ENCODE peak calls at places on chromosomes 16 and 17, in four cellular contexts. One of them, this sample, is unnamed.

GRCh38 chr16:51816929-51817328 is 665.9 kb upstream of the SALL1 start:
- DNase-seq in WTC11: no peak
- DNase-seq in ovary: no peak
- DNase-seq in gastrocnemius medialis: no peak
- DNase-seq in this sample: peak

GRCh38 chr16:66199189-66199588 is 167.3 kb upstream of the CDH5 start:
- DNase-seq in WTC11: no peak
- DNase-seq in ovary: no peak
- DNase-seq in gastrocnemius medialis: no peak
- DNase-seq in this sample: peak

GRCh38 chr17:78764871-78765270 is 17.2 kb downstream of the CYTH1 start:
- DNase-seq in WTC11: no peak
- DNase-seq in ovary: no peak
- DNase-seq in gastrocnemius medialis: no peak
- DNase-seq in this sample: no peak

GRCh38 chr16:69485816-69486215 is 61.4 kb downstream of the CYB5B start:
- DNase-seq in WTC11: no peak
- DNase-seq in ovary: no peak
- DNase-seq in gastrocnemius medialis: no peak
- DNase-seq in this sample: no peak

GRCh38 chr17:8126306-8127066 is 2.6 kb upstream of the HES7 start:
- DNase-seq in WTC11: peak
- DNase-seq in ovary: peak
- DNase-seq in gastrocnemius medialis: no peak
- DNase-seq in this sample: peak

GRCh38 chr16:72244853-72245252 is 72.9 kb upstream of the PMFBP1 start:
- DNase-seq in WTC11: no peak
- DNase-seq in ovary: no peak
- DNase-seq in gastrocnemius medialis: no peak
- DNase-seq in this sample: no peak

GRCh38 chr17:75152971-75153853 is 1.1 kb downstream of the JPT1 start:
- DNase-seq in WTC11: peak
- DNase-seq in ovary: no peak
- DNase-seq in gastrocnemius medialis: no peak
- DNase-seq in this sample: no peak

GRCh38 chr17:33520404-33521032 is 227.4 kb upstream of the ASIC2 start:
- DNase-seq in WTC11: peak
- DNase-seq in ovary: peak
- DNase-seq in gastrocnemius medialis: no peak
- DNase-seq in this sample: peak

GRCh38 chr17:80786887-80787286 is 204.8 kb upstream of the CHMP6 start:
- DNase-seq in WTC11: no peak
- DNase-seq in ovary: no peak
- DNase-seq in gastrocnemius medialis: no peak
- DNase-seq in this sample: no peak

GRCh38 chr16:84898447-84898846 is 78.7 kb downstream of the CRISPLD2 start:
- DNase-seq in WTC11: no peak
- DNase-seq in ovary: no peak
- DNase-seq in gastrocnemius medialis: no peak
- DNase-seq in this sample: no peak

GRCh38 chr17:16288860-16289571 is 64.3 kb downstream of the CENPV start:
- DNase-seq in WTC11: no peak
- DNase-seq in ovary: no peak
- DNase-seq in gastrocnemius medialis: no peak
- DNase-seq in this sample: no peak

GRCh38 chr16:67115649-67116048 is 5.9 kb downstream of the PHAF1 start:
- DNase-seq in WTC11: no peak
- DNase-seq in ovary: no peak
- DNase-seq in gastrocnemius medialis: no peak
- DNase-seq in this sample: peak

GRCh38 chr16:2709588-2709984 is 10.4 kb downstream of the PRSS27 start:
- DNase-seq in WTC11: no peak
- DNase-seq in ovary: no peak
- DNase-seq in gastrocnemius medialis: no peak
- DNase-seq in this sample: no peak

GRCh38 chr17:43543771-43544575 is 2.2 kb downstream of the ETV4 start:
- DNase-seq in WTC11: peak
- DNase-seq in ovary: no peak
- DNase-seq in gastrocnemius medialis: no peak
- DNase-seq in this sample: no peak

GRCh38 chr17:59370580-59371299 is 39.3 kb downstream of the YPEL2 start:
- DNase-seq in WTC11: no peak
- DNase-seq in ovary: no peak
- DNase-seq in gastrocnemius medialis: peak
- DNase-seq in this sample: no peak

GRCh38 chr16:90061437-90061836 is 15.7 kb downstream of the PRDM7 start:
- DNase-seq in WTC11: no peak
- DNase-seq in ovary: no peak
- DNase-seq in gastrocnemius medialis: no peak
- DNase-seq in this sample: no peak

GRCh38 chr16:90054554-90054953 is 22.6 kb downstream of the PRDM7 start:
- DNase-seq in WTC11: no peak
- DNase-seq in ovary: no peak
- DNase-seq in gastrocnemius medialis: no peak
- DNase-seq in this sample: no peak

GRCh38 chr16:90057738-90058173 is 19.4 kb downstream of the PRDM7 start:
- DNase-seq in WTC11: no peak
- DNase-seq in ovary: no peak
- DNase-seq in gastrocnemius medialis: no peak
- DNase-seq in this sample: peak
- TF ChIP-seq CTCF in WTC11: no peak
- TF ChIP-seq CTCF in ovary: no peak
- TF ChIP-seq CTCF in gastrocnemius medialis: no peak
- TF ChIP-seq CTCF in this sample: no peak

DNA sequence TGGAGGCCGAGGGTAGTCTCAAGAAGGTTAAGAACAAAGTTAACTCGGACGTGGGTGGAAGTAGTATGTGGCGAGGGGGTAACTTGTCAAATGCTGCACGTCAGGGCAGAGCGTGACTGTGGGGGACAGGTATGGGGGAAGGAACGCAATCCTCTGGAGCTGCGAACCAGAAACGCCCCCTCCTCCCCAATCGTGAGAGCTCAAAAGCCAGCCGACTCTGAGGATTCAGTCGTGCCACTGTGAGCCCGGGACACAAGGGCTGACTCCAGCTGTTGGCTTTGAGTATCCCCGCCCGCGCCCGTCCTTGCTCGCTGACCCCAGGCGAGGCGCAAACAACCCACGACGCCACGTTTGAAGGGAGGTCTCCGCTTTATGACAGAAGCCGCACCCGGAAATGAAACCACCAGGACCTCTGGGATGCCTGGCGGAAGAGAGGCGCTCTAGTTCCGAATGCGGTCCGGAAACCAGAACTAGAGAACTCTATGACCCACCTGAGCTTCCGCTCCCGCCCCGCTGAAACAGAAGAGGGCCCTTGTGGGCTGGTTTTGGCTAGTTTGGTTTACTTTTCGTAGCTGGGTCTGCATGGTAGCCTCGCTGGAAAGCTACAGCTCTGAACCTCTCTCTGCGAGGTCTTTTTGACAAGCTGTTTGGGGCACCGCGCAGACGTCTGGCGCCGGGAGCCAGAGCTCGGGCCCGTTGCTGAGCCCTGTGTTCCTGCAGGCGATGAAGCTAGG is at the start of gene PEX12:
- DNase-seq in WTC11: peak
- DNase-seq in ovary: peak
- DNase-seq in gastrocnemius medialis: peak
- DNase-seq in this sample: peak
- TF ChIP-seq CTCF in WTC11: no peak
- TF ChIP-seq CTCF in ovary: no peak
- TF ChIP-seq CTCF in gastrocnemius medialis: no peak
- TF ChIP-seq CTCF in this sample: no peak

DNA sequence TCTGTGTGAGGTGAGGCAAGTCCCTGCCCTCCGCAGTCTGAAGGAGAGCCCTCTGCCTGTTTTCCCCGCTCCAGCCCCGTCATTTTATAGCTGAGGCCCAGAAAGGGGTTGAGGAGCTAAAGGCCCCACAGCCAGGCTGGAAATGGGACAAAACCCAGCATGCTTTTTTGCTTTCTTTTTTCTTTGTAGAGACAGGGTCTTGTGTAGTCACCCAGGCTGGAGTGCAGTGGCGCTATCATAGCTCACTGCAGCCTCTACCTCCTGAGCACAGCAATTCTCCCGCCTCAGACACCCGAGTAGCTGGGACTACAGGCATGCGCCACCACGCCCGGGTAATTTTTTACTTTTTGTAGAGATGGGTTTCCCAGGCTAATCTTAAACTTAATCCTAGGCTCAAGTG is 11.0 kb upstream of the LITAF start:
- DNase-seq in WTC11: no peak
- DNase-seq in ovary: no peak
- DNase-seq in gastrocnemius medialis: no peak
- DNase-seq in this sample: no peak
- TF ChIP-seq CTCF in WTC11: no peak
- TF ChIP-seq CTCF in ovary: no peak
- TF ChIP-seq CTCF in gastrocnemius medialis: no peak
- TF ChIP-seq CTCF in this sample: no peak

DNA sequence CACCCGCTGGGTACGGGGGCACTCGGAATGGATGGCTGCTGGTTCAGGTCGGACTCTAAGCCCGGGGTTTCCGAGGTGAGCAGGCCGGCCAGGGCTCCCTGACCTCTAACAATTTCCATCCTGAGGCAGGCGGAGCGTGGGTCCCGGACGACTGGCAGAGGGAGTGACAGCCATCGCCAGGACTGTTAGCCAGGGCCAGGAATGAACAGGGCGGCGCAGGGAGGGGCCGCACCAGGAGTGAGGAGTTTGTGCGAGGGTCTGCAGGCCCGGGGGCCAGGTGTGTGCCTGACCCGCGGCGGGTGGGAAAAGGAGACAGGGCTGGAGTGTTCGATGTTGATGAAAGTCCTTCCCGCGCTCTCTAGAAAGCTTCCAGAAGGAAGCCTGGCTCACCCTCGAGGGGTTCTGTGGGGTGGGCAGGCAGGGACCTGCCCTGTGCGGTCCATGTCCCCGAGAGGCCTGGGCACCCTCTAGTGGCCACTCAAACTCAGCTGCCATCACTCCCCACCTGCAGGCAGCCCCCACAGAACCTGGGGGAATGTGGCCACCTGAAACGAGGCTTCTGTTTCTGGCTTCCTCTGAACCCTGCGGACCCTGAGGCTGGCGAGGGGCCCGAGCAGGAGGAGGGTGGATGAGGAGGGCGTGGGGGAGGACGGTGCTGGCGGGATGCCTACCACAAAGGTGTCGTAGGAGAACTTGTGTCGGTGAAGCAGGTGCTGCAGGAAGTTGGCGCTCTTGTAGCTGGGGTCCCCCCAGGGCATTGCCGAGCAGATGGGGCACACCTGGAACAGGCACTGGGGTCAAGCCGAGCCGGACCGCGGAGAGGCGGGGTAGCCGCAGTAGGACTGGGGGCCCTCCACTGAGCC is 8.1 kb downstream of the RNF166 start:
- DNase-seq in WTC11: peak
- DNase-seq in ovary: no peak
- DNase-seq in gastrocnemius medialis: no peak
- DNase-seq in this sample: no peak
- TF ChIP-seq CTCF in WTC11: peak
- TF ChIP-seq CTCF in ovary: no peak
- TF ChIP-seq CTCF in gastrocnemius medialis: peak
- TF ChIP-seq CTCF in this sample: no peak

GRCh38 chr16:23701045-23701444 is 12.0 kb downstream of the ERN2 start:
- DNase-seq in WTC11: no peak
- DNase-seq in ovary: no peak
- DNase-seq in gastrocnemius medialis: no peak
- DNase-seq in this sample: no peak

GRCh38 chr16:23702951-23703350 is 10.1 kb downstream of the ERN2 start:
- DNase-seq in WTC11: no peak
- DNase-seq in ovary: no peak
- DNase-seq in gastrocnemius medialis: no peak
- DNase-seq in this sample: no peak

GRCh38 chr16:23706439-23706838 is 6.6 kb downstream of the ERN2 start:
- DNase-seq in WTC11: no peak
- DNase-seq in ovary: no peak
- DNase-seq in gastrocnemius medialis: no peak
- DNase-seq in this sample: no peak

GRCh38 chr16:23705517-23705902 is 7.5 kb downstream of the ERN2 start:
- DNase-seq in WTC11: no peak
- DNase-seq in ovary: no peak
- DNase-seq in gastrocnemius medialis: no peak
- DNase-seq in this sample: no peak

DNA sequence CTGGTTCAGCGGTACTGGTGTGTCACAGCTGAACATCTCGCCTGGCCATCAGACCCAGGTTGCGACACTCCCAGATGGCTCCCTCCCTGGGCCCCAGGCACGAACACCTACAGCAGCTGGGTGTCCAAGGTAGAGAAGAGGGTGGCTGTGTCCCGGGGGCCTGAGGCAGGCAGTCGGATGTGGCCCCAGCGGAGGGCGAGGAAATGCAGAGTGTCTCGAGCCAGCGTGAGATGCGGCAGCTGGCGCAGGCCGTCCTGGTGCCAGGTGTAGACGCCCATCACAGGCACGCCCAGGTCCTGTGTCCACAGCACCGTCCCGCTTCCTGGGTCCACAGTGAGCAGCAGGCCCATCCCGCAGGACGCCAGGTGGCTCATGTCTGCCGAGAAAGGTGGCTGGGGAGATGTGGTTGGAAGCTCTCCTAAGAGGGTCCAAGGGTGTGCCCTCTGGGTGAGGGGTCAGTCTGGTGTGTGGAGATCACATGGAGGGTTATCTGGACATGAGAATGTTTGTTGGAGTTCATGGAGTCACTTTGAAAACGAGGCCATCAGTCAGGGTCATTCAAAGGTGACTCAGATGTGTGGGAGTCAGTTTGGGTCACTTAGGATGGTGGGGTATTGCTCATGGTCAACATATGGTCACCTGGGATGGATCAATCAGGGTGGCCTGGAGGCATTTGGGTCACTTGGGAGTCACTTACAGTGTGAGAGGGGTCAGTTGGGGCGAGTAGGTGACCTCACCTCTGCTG is 8.1 kb downstream of the ERN2 start:
- DNase-seq in WTC11: no peak
- DNase-seq in ovary: no peak
- DNase-seq in gastrocnemius medialis: no peak
- DNase-seq in this sample: no peak
- TF ChIP-seq CTCF in WTC11: no peak
- TF ChIP-seq CTCF in ovary: no peak
- TF ChIP-seq CTCF in gastrocnemius medialis: no peak
- TF ChIP-seq CTCF in this sample: no peak

This sample was measured in AG10803.